ENCODE peak calls at places on chromosomes 13 and 19, in seven cellular contexts. I, S, V, Y, L, M and E are unnamed samples.

GRCh38 chr13:42151781-42152180 is 103.3 kb downstream of the DGKH start:
- DNase-seq in M (no peak), L (no peak), S (no peak), Y (no peak), V (no peak), I (no peak), E (no peak)

GRCh38 chr13:92833071-92833470 is 393.5 kb upstream of the GPC6 start:
- DNase-seq in V (no peak), L (no peak), I (no peak), S (peak), M (no peak), Y (no peak), E (no peak)

GRCh38 chr19:10418281-10419199 is 1.8 kb upstream of the PDE4A start:
- DNase-seq in V (no peak), Y (no peak), I (no peak), M (no peak), L (peak), S (no peak), E (no peak)

GRCh38 chr13:59490651-59491050 is 673.1 kb downstream of the DIAPH3 start:
- DNase-seq in Y (no peak), I (no peak), V (no peak), L (no peak), M (no peak), S (no peak), E (no peak)

GRCh38 chr19:13748169-13748884 is 16.0 kb upstream of the MRI1 start:
- DNase-seq in M (no peak), Y (peak), I (no peak), S (no peak), L (peak), V (no peak), E (no peak)

GRCh38 chr13:46666727-46667456 is 113.9 kb downstream of the LRCH1 start:
- DNase-seq in V (no peak), M (no peak), I (no peak), L (peak), S (no peak), Y (no peak), E (no peak)

GRCh38 chr13:113548778-113549621 is 35.6 kb upstream of the TFDP1 start:
- DNase-seq in I (no peak), Y (no peak), L (peak), S (no peak), M (no peak), V (no peak), E (peak)

GRCh38 chr13:92963029-92963428 is 263.6 kb upstream of the GPC6 start:
- DNase-seq in V (no peak), S (no peak), M (no peak), L (no peak), Y (no peak), I (no peak), E (no peak)

GRCh38 chr13:112956516-112957294 is 12.3 kb upstream of the MCF2L start:
- DNase-seq in I (no peak), S (no peak), Y (no peak), V (no peak), M (no peak), L (no peak), E (no peak)

GRCh38 chr13:23899555-23899954 is 2.3 kb upstream of the C1QTNF9B start:
- DNase-seq in I (peak), L (no peak), M (no peak), Y (peak), S (peak), V (no peak), E (no peak)

GRCh38 chr13:44280461-44280860 is 93.2 kb upstream of the SERP2 start:
- DNase-seq in I (no peak), V (no peak), M (no peak), Y (no peak), L (no peak), S (no peak), E (no peak)

GRCh38 chr13:32153056-32153455 is 121.5 kb downstream of the FRY start:
- DNase-seq in I (no peak), S (peak), L (no peak), Y (no peak), M (no peak), V (no peak), E (no peak)

GRCh38 chr19:27972291-27973040 is 1240.5 kb downstream of the UQCRFS1 start:
- DNase-seq in M (no peak), S (no peak), V (no peak), L (no peak), I (no peak), Y (no peak), E (no peak)
- TF ChIP-seq CTCF in M (no peak), S (no peak), V (no peak), L (no peak), I (no peak), Y (no peak), E (no peak)

GRCh38 chr13:110387451-110388140 is 80.5 kb downstream of the COL4A2 start:
- DNase-seq in Y (peak), L (peak), V (no peak), M (peak), S (no peak), I (peak), E (peak)
- H3K4me3 ChIP-seq in Y (no peak), L (no peak), V (no peak), M (peak), S (peak), I (peak), E (no peak)

GRCh38 chr19:35125270-35125717 is 9.6 kb downstream of the LGI4 start:
- DNase-seq in L (no peak), V (no peak), Y (no peak), M (peak), S (no peak), I (no peak), E (no peak)
- H3K27ac ChIP-seq in L (no peak), V (peak), Y (no peak), M (peak), S (no peak), I (peak), E (no peak)

DNA sequence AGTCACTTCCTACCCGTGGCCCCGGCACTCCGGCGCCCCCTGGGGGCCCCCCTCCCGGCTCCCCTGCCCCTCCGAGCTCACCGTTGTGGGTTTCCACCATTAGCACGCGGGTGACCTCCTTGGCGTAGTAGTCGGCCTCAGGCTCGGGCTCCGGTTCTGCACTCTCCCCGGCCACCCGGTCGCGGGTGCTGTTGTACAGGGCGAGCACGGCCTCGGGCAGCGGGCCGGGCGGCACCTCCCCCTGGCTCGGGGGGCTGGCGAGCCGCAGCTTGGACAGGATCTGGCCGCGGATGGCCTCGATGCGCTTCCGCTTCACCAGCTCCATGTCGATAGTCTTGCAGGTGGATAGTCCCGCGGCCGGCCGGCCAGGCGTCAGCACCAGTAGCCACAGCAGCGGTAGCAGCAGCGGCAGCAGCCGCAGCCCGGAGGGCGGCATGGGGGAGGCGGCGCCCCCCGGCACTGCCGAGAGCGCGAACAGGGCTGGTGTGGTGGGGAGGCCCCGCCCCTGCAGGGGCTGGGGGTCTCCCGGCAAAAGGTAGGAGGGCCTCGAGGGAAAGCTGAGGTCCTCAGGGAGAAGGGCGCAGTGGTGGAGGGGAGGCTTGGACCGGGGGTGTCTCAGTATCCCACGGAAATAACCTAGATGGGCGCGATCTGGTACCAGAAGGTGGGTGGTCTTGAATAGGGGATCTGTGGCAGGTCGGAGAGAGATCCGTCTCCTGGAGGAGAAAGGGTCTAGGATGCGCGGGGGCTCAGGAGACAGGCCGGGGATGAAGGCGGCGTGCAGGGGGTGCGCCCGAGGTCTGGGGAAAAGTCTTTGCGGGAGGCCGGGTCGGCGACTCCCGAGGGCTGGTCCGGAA is 885 bp downstream of the TGFB1 start:
- DNase-seq in Y (peak), L (peak), S (no peak), M (peak), V (no peak), I (peak), E (peak)
- TF ChIP-seq CTCF in Y (no peak), L (peak), S (peak), M (peak), V (peak), I (peak), E (peak)

DNA sequence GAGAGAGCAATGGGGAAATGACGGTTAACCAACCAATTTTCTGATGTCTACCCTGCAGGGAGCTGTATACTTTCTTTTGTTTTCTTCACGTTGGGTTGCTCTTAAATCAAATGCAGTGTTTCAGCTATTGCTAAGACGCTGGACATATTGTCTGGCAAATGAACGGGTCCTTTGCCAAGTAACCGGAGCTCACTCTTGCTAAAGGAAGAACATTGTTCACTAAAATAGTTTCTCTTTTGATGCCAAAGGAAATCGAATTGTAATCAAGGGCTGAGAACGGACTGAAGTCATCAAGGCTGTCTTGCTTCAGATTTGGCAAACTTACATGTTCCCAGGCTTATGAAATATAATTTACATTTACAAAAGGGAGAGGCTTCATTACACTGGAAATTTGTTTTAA is 142.3 kb upstream of the ARGLU1 start:
- DNase-seq in M (no peak), S (no peak), Y (no peak), V (no peak), L (no peak), I (no peak), E (no peak)
- H3K4me3 ChIP-seq in M (peak), S (no peak), Y (no peak), V (no peak), L (no peak), I (no peak), E (no peak)

GRCh38 chr19:2186071-2186846 is 22.5 kb downstream of the DOT1L start:
- DNase-seq in V (no peak), M (peak), I (peak), Y (peak), S (peak), L (peak), E (no peak)
- H3K27ac ChIP-seq in V (no peak), M (peak), I (peak), Y (peak), S (peak), L (peak), E (peak)

DNA sequence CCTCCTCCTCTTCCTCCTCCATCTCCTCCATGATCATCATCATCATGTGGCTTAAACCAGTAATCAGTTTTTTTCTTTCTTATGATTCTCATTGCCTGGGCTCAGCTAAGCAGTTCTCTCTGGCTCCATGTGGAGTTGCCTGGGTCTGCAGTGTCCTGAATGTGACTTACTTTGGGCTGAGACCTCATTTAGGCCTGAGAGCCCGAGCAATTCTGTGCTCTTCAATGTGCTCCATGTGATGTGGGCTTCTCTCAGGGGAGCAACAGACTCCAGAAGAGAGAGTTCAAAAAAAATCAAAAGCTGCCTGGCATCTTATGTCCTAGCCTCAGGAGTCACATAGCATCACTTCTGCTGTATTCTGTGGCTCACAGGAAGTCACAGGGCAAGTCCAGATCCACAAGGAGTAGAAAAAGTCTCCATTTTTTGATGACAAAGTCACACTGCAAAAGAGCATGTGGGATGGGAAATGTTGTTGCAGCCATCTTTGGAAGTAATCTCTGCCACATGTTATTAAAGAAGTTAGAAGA is 128.7 kb downstream of the MAB21L1 start:
- DNase-seq in V (no peak), M (no peak), S (no peak), I (no peak), L (no peak), Y (no peak), E (no peak)
- TF ChIP-seq CTCF in V (no peak), M (no peak), S (no peak), I (no peak), L (no peak), Y (no peak), E (no peak)

GRCh38 chr19:44447864-44448674 is at the start of gene ZNF229:
- DNase-seq in Y (peak), V (peak), S (peak), M (peak), L (peak), I (peak), E (peak)
- H3K4me3 ChIP-seq in Y (peak), V (peak), S (peak), M (peak), L (peak), I (peak), E (peak)

GRCh38 chr13:36907801-36908200 is 12.2 kb downstream of the SMAD9 start:
- DNase-seq in V (no peak), M (no peak), I (no peak), L (no peak), Y (no peak), S (no peak), E (no peak)
- H3K27ac ChIP-seq in V (no peak), M (no peak), I (no peak), L (no peak), Y (no peak), S (no peak), E (no peak)